ENCODE peak calls at places on chromosome 22, in nine cellular contexts. L is transverse colon, Y is H9, O is cardiac muscle cell, V is Peyer's patch, F is SK-N-SH, B is Panc1, P is neural progenitor cell, S is iPS DF 6.9. K is an unnamed sample. For H3K9me3, the result is how much of the 10 kb centered on the place peaks cover.

GRCh38 chr22:32067613-32068012 is 24.6 kb downstream of the SLC5A1 start:
- DNase-seq in L (no peak), Y (no peak), O (no peak), V (no peak), F (no peak), B (no peak), P (no peak), S (no peak), K (no peak)

GRCh38 chr22:41447435-41448188 is 1.0 kb upstream of the TOB2 start:
- DNase-seq in L (peak), Y (peak), O (peak), V (peak), F (peak), B (no peak), P (peak), S (no peak), K (peak)

GRCh38 chr22:27220349-27220748 is 563.0 kb downstream of the MIAT start:
- DNase-seq in L (no peak), Y (no peak), O (peak), V (no peak), F (no peak), B (no peak), P (no peak), S (no peak), K (peak)

GRCh38 chr22:36334081-36334831 is 53.5 kb downstream of the MYH9 start:
- DNase-seq in L (peak), Y (peak), O (no peak), V (no peak), F (no peak), B (no peak), P (peak), S (no peak), K (no peak)

GRCh38 chr22:20464096-20464614 is 26.5 kb upstream of the SCARF2 start:
- DNase-seq in L (no peak), Y (no peak), O (no peak), V (no peak), F (no peak), B (no peak), P (no peak), S (no peak), K (no peak)

GRCh38 chr22:22023581-22024137 is 41.1 kb upstream of the TOP3B start:
- DNase-seq in L (no peak), Y (no peak), O (no peak), V (no peak), F (no peak), B (no peak), P (no peak), S (no peak), K (no peak)

GRCh38 chr22:41831383-41831782 is 1.5 kb upstream of the SREBF2 start:
- DNase-seq in L (no peak), Y (no peak), O (peak), V (no peak), F (no peak), B (no peak), P (no peak), S (no peak), K (no peak)

GRCh38 chr22:39620924-39621690 is 50.6 kb downstream of the CACNA1I start:
- DNase-seq in L (no peak), Y (no peak), O (no peak), V (no peak), F (no peak), B (no peak), P (no peak), S (no peak), K (no peak)

GRCh38 chr22:44608606-44609226 is 93.3 kb upstream of the PRR5 start:
- DNase-seq in L (no peak), Y (peak), O (no peak), V (no peak), F (peak), B (no peak), P (no peak), S (no peak), K (no peak)

DNA sequence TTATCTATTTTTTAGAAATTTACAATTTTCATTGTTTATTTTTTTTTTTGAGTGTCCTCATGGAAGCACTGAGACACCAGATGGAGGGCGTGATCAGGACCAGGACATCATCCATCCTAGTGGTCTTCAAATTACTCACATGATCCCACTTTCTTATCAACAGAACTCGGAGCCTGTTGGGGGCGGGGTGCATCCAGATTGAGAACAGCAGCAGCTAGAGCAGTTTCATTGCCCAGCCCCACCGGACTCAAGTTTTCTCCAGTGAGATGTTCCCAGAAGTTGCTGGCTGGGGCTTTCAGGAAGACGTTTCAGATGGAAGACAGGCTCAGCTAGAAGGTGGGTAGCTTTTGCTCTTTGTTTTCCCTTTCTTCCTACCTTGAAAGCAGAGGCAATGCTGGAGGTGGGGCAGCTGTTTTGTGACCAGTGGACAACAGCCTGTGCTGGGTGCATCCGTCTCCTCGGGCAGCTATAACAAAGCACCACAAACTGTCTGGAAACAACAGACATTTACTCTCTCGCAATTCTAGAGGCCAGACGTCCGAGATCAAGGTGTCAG is 562.1 kb downstream of the TBC1D22A start:
- DNase-seq in L (no peak), Y (no peak), O (no peak), V (no peak), F (no peak), B (no peak), P (no peak), S (no peak), K (no peak)
- H3K9me3 ChIP-seq in L (under half), Y (half or more), O (under half), V (under half), F (under half), B (under half), P (under half), S (under half), K (under half)

GRCh38 chr22:47610766-47611165 is 848.3 kb downstream of the TBC1D22A start:
- DNase-seq in L (no peak), Y (no peak), O (no peak), V (no peak), F (no peak), B (no peak), P (no peak), S (no peak), K (no peak)
- H3K9me3 ChIP-seq in L (under half), Y (under half), O (under half), V (under half), F (under half), B (under half), P (under half), S (under half), K (under half)

DNA sequence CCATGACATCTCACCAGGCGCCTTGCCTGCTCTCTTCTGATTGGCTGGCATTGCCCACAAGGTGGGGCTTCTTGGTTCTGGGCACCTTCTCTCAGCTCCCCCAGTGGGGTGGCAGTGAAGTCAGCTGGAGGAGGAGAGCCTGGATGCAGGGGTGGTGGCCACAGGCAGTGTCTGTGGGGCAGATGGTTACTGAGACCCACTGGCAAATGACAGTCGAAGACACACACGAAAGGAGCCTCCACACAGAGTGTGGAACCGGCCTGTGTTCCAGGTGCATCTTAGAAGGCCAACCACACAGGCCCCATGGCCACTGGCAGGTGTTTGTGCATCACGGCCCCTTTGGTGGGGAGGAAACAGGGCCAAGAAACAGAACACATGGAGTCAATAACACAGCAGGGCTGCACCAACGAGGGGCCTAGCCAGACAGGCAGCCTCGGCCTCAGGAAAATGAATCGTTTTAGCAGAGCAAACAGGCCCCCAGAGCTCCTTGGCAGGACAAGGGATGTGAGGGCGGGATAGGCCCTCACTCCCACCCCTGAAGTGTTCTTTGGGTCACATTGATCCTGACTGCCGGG is 683.4 kb downstream of the TBC1D22A start:
- DNase-seq in L (no peak), Y (no peak), O (no peak), V (no peak), F (no peak), B (no peak), P (no peak), S (no peak), K (no peak)
- H3K9me3 ChIP-seq in L (under half), Y (half or more), O (under half), V (under half), F (under half), B (under half), P (under half), S (under half), K (under half)

DNA sequence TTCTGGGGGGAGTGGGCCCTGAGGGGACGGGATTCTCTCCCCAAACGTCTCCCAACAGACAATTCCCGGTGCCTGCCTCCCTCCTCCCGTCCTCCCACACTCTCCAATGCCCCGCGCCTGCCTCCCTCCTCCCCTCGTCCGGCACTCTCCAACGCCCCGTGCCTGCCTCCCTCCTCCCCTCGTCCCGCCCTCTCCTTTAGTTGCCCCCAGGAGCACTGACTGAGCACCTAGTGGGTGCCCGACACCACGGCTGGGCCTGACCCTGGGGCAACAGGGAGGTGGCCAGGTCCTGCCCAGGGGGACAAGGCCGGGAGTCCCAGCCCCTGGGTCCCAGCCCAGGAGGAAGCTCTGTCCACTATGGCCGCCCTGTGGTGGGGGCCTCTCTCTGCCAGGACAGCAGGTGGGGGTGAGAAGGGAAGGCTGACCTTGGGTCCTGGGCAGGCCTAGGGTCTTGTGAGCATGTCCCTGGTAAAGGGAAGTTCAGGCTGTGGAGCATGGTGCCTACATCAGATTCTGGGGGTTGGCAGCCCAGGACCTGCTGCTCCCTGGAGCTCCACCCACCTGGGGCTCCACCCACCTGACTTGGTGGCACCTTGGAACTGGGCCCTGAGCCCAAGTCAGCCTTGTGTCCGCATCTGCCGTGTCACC is 942.3 kb downstream of the BRD1 start:
- DNase-seq in L (no peak), Y (peak), O (no peak), V (no peak), F (no peak), B (no peak), P (no peak), S (no peak), K (no peak)
- H3K9me3 ChIP-seq in L (under half), Y (under half), O (under half), V (under half), F (under half), B (under half), P (under half), S (under half), K (under half)

GRCh38 chr22:30969532-30970355 is 679 bp downstream of the TUG1 start:
- DNase-seq in L (peak), Y (peak), O (peak), V (peak), F (no peak), B (no peak), P (no peak), S (no peak), K (peak)
- H3K9me3 ChIP-seq in L (under half), Y (under half), O (under half), V (under half), F (under half), B (under half), P (under half), S (under half), K (under half)

GRCh38 chr22:35325209-35325608 is 25.5 kb downstream of the TOM1 start:
- DNase-seq in L (no peak), Y (no peak), O (no peak), V (no peak), F (no peak), B (no peak), P (no peak), S (no peak), K (no peak)
- H3K9me3 ChIP-seq in L (under half), Y (under half), O (under half), V (under half), F (under half), B (under half), P (under half), S (under half), K (under half)

GRCh38 chr22:47392054-47392347 is 629.6 kb downstream of the TBC1D22A start:
- DNase-seq in L (no peak), Y (no peak), O (no peak), V (peak), F (no peak), B (no peak), P (no peak), S (no peak), K (no peak)
- H3K9me3 ChIP-seq in L (under half), Y (half or more), O (under half), V (under half), F (under half), B (under half), P (under half), S (under half), K (under half)

GRCh38 chr22:49347376-49347775 is 480.3 kb downstream of the BRD1 start:
- DNase-seq in L (no peak), Y (no peak), O (no peak), V (no peak), F (no peak), B (no peak), P (no peak), S (no peak), K (no peak)
- H3K9me3 ChIP-seq in L (under half), Y (under half), O (under half), V (under half), F (under half), B (under half), P (under half), S (under half), K (under half)

DNA sequence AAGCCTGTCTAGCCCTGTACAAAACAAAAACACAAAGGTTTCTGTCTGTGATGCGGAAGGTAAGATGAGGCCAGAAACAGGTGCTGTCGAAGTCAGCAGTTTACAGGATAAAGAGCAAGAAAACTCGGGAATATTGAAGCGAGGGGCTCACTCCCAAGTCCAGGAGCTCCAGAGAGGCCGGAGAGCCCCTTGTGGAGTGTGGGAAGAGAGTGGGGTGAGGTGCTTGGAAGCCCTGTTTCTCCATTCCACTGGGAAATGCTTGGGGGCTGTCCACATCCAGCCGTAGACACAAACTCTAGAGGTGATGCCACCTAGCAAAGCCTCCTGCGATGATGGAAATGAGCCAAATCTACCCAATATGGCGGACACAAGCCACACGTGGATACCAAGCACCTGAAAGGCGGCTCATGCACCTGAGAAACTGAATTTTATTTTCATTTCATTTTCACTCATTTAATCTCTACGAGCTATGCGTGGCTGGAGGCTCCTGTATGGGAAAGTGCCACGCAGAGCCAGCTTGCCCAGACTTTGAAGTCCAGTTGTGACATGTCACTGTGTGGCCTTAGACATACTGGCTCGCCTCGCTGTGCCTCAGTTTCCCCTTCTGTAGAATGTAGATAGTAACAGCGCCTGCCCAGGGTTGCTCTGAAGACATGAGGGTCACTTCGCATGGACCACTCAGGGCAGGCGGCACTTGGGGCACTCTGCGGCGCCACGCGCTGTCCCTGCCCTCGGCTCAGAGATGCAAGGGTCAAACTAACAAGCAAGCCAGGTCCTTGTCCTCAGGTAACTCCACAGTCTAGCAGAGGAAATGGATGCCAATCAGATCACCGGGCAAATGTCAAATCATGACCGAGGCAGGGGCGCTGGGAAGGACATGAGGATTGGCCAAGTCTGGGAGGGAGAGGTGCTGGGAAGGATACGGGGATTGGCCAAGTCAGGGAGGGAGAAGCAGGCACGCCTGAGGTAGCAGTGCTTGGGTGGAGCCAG is 684.7 kb downstream of the TBC1D22A start:
- DNase-seq in L (no peak), Y (peak), O (no peak), V (no peak), F (no peak), B (no peak), P (no peak), S (no peak), K (no peak)
- H3K9me3 ChIP-seq in L (under half), Y (half or more), O (under half), V (under half), F (under half), B (under half), P (under half), S (under half), K (under half)